ENCODE peak calls at places on chromosomes 16 and 17, in five cellular contexts. One of them, this sample, is unnamed.

GRCh38 chr16:66189951-66190350 is 176.5 kb upstream of the CDH5 start:
- DNase-seq in right lobe of liver: no peak
- DNase-seq in tibial nerve: no peak
- DNase-seq in uterus: no peak
- DNase-seq in HCT116: no peak
- DNase-seq in this sample: no peak

GRCh38 chr17:5526821-5527598 is 40.6 kb downstream of the MIS12 start:
- DNase-seq in right lobe of liver: no peak
- DNase-seq in tibial nerve: no peak
- DNase-seq in uterus: peak; percentile 74
- DNase-seq in HCT116: peak; percentile 75
- DNase-seq in this sample: peak; percentile 26

GRCh38 chr17:39281806-39282205 is 56.1 kb upstream of the STAC2 start:
- DNase-seq in right lobe of liver: no peak
- DNase-seq in tibial nerve: no peak
- DNase-seq in uterus: no peak
- DNase-seq in HCT116: no peak
- DNase-seq in this sample: no peak

GRCh38 chr17:48542114-48542955 is 2.6 kb downstream of the HOXB2 start:
- DNase-seq in right lobe of liver: no peak
- DNase-seq in tibial nerve: no peak
- DNase-seq in uterus: no peak
- DNase-seq in HCT116: no peak
- DNase-seq in this sample: no peak

GRCh38 chr16:74667215-74667765 is 613 bp upstream of the RFWD3 start:
- DNase-seq in right lobe of liver: no peak
- DNase-seq in tibial nerve: no peak
- DNase-seq in uterus: peak; percentile 24
- DNase-seq in HCT116: no peak
- DNase-seq in this sample: peak; percentile 19

GRCh38 chr16:68255712-68256111 is 8.6 kb upstream of the SLC7A6 start:
- DNase-seq in right lobe of liver: no peak
- DNase-seq in tibial nerve: no peak
- DNase-seq in uterus: no peak
- DNase-seq in HCT116: no peak
- DNase-seq in this sample: no peak

GRCh38 chr17:49473900-49474751 is 21.0 kb upstream of the NGFR start:
- DNase-seq in right lobe of liver: no peak
- DNase-seq in tibial nerve: no peak
- DNase-seq in uterus: no peak
- DNase-seq in HCT116: no peak
- DNase-seq in this sample: no peak

GRCh38 chr16:81786321-81786720 is 7.2 kb downstream of the PLCG2 start:
- DNase-seq in right lobe of liver: no peak
- DNase-seq in tibial nerve: no peak
- DNase-seq in uterus: no peak
- DNase-seq in HCT116: no peak
- DNase-seq in this sample: no peak

GRCh38 chr17:8606415-8606814 is 24.1 kb downstream of the MYH10 start:
- DNase-seq in right lobe of liver: no peak
- DNase-seq in tibial nerve: no peak
- DNase-seq in uterus: no peak
- DNase-seq in HCT116: no peak
- DNase-seq in this sample: no peak

GRCh38 chr16:49597796-49598195 is 224.2 kb downstream of the C16orf78 start:
- DNase-seq in right lobe of liver: no peak
- DNase-seq in tibial nerve: no peak
- DNase-seq in uterus: no peak
- DNase-seq in HCT116: no peak
- DNase-seq in this sample: no peak

GRCh38 chr16:88013766-88014165 is 62.5 kb downstream of the BANP start:
- DNase-seq in right lobe of liver: no peak
- DNase-seq in tibial nerve: no peak
- DNase-seq in uterus: no peak
- DNase-seq in HCT116: no peak
- DNase-seq in this sample: peak; percentile 77

GRCh38 chr16:3035289-3035971 is 1.3 kb downstream of the BICDL2 start:
- DNase-seq in right lobe of liver: no peak
- DNase-seq in tibial nerve: no peak
- DNase-seq in uterus: no peak
- DNase-seq in HCT116: no peak
- DNase-seq in this sample: no peak

GRCh38 chr17:75155191-75155601 is 884 bp upstream of the JPT1 start:
- DNase-seq in right lobe of liver: no peak
- DNase-seq in tibial nerve: no peak
- DNase-seq in uterus: no peak
- DNase-seq in HCT116: no peak
- DNase-seq in this sample: no peak

GRCh38 chr17:17033466-17033865 is 8.8 kb upstream of the MPRIP start:
- DNase-seq in right lobe of liver: no peak
- DNase-seq in tibial nerve: no peak
- DNase-seq in uterus: no peak
- DNase-seq in HCT116: no peak
- DNase-seq in this sample: no peak

GRCh38 chr17:44878627-44879221 is 20.5 kb downstream of the EFTUD2 start:
- DNase-seq in right lobe of liver: no peak
- DNase-seq in tibial nerve: peak; percentile 38
- DNase-seq in uterus: no peak
- DNase-seq in HCT116: peak; percentile 6
- DNase-seq in this sample: no peak

GRCh38 chr16:69049146-69049545 is 56.3 kb upstream of the HAS3 start:
- DNase-seq in right lobe of liver: no peak
- DNase-seq in tibial nerve: no peak
- DNase-seq in uterus: no peak
- DNase-seq in HCT116: no peak
- DNase-seq in this sample: no peak

GRCh38 chr17:72422505-72423285 is 301.9 kb downstream of the SOX9 start:
- DNase-seq in right lobe of liver: no peak
- DNase-seq in tibial nerve: no peak
- DNase-seq in uterus: no peak
- DNase-seq in HCT116: peak; percentile 95
- DNase-seq in this sample: peak; percentile 59

GRCh38 chr16:22297871-22298733 is 893 bp downstream of the POLR3E start:
- DNase-seq in right lobe of liver: no peak
- DNase-seq in tibial nerve: peak; percentile 62
- DNase-seq in uterus: peak; percentile 71
- DNase-seq in HCT116: peak; percentile 94
- DNase-seq in this sample: peak; percentile 64

GRCh38 chr16:14310519-14310991 is 239.4 kb downstream of the MRTFB start:
- DNase-seq in right lobe of liver: no peak
- DNase-seq in tibial nerve: no peak
- DNase-seq in uterus: no peak
- DNase-seq in HCT116: no peak
- DNase-seq in this sample: peak; percentile 44

GRCh38 chr17:63544467-63545301 is 5.6 kb upstream of the DCAF7 start:
- DNase-seq in right lobe of liver: peak; percentile 27
- DNase-seq in tibial nerve: no peak
- DNase-seq in uterus: no peak
- DNase-seq in HCT116: no peak
- DNase-seq in this sample: no peak

GRCh38 chr17:4492762-4493561 is 5.7 kb upstream of the SPNS2 start:
- DNase-seq in right lobe of liver: no peak
- DNase-seq in tibial nerve: peak; percentile 42
- DNase-seq in uterus: no peak
- DNase-seq in HCT116: no peak
- DNase-seq in this sample: peak; percentile 72
- H3K4me3 ChIP-seq in right lobe of liver: no peak overlapping the region
- H3K4me3 ChIP-seq in tibial nerve: no peak overlapping the region
- H3K4me3 ChIP-seq in uterus: no peak overlapping the region
- H3K4me3 ChIP-seq in HCT116: no peak overlapping the region
- H3K4me3 ChIP-seq in this sample: no peak overlapping the region

GRCh38 chr17:34126965-34127364 is 128.1 kb upstream of the CCL2 start:
- DNase-seq in right lobe of liver: no peak
- DNase-seq in tibial nerve: no peak
- DNase-seq in uterus: no peak
- DNase-seq in HCT116: no peak
- DNase-seq in this sample: no peak
- TF ChIP-seq POLR2A in right lobe of liver: no peak
- TF ChIP-seq POLR2A in tibial nerve: no peak
- TF ChIP-seq POLR2A in uterus: no peak
- TF ChIP-seq POLR2A in HCT116: no peak
- TF ChIP-seq POLR2A in this sample: no peak

GRCh38 chr17:15392326-15392739 is 50.9 kb upstream of the TEKT3 start:
- DNase-seq in right lobe of liver: no peak
- DNase-seq in tibial nerve: no peak
- DNase-seq in uterus: peak; percentile 31
- DNase-seq in HCT116: no peak
- DNase-seq in this sample: no peak

GRCh38 chr17:15398291-15398690 is 56.9 kb upstream of the TEKT3 start:
- DNase-seq in right lobe of liver: no peak
- DNase-seq in tibial nerve: no peak
- DNase-seq in uterus: no peak
- DNase-seq in HCT116: peak; percentile 18
- DNase-seq in this sample: no peak

GRCh38 chr17:15395091-15395490 is 53.7 kb upstream of the TEKT3 start:
- DNase-seq in right lobe of liver: no peak
- DNase-seq in tibial nerve: no peak
- DNase-seq in uterus: no peak
- DNase-seq in HCT116: no peak
- DNase-seq in this sample: no peak

GRCh38 chr17:15397605-15398004 is 56.2 kb upstream of the TEKT3 start:
- DNase-seq in right lobe of liver: no peak
- DNase-seq in tibial nerve: no peak
- DNase-seq in uterus: no peak
- DNase-seq in HCT116: no peak
- DNase-seq in this sample: no peak

DNA sequence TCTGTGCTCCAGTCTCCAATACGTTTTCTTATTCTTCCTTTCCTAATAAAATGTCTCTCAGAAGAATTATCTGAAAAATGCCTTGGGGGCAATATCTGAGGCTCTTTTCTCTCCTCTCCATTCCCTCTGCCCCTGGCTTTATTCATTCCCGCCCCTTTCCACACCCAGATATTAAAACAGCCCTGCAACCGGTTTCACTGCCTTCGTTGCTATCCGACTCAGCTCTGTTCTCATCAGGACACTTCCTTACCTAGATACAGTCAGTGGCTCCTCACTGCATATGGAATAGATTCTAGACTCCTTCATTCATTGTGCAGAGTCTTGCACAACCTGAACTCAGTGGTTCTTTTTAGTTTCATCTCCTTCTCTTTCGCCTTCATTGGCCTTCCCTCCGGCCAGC is 52.0 kb upstream of the TEKT3 start:
- DNase-seq in right lobe of liver: no peak
- DNase-seq in tibial nerve: no peak
- DNase-seq in uterus: no peak
- DNase-seq in HCT116: no peak
- DNase-seq in this sample: no peak
- H3K27ac ChIP-seq in right lobe of liver: no peak overlapping the region
- H3K27ac ChIP-seq in tibial nerve: no peak overlapping the region
- H3K27ac ChIP-seq in uterus: no peak overlapping the region
- H3K27ac ChIP-seq in HCT116: no peak overlapping the region
- H3K27ac ChIP-seq in this sample: peak overlapping the region; percentile 10

GRCh38 chr17:32319548-32319905 is 22.4 kb downstream of the C17orf75 start:
- DNase-seq in right lobe of liver: peak; percentile 83
- DNase-seq in tibial nerve: peak; percentile 79
- DNase-seq in uterus: peak; percentile 79
- DNase-seq in HCT116: peak; percentile 38
- DNase-seq in this sample: peak; percentile 83
- H3K4me3 ChIP-seq in right lobe of liver: no peak overlapping the region
- H3K4me3 ChIP-seq in tibial nerve: peak overlapping the region; percentile 6
- H3K4me3 ChIP-seq in uterus: no peak overlapping the region
- H3K4me3 ChIP-seq in HCT116: no peak overlapping the region
- H3K4me3 ChIP-seq in this sample: no peak overlapping the region

GRCh38 chr16:11251525-11252481 is 4.2 kb downstream of the SOCS1 start:
- DNase-seq in right lobe of liver: no peak
- DNase-seq in tibial nerve: no peak
- DNase-seq in uterus: no peak
- DNase-seq in HCT116: no peak
- DNase-seq in this sample: peak; percentile 41
- TF ChIP-seq POLR2A in right lobe of liver: no peak
- TF ChIP-seq POLR2A in tibial nerve: no peak
- TF ChIP-seq POLR2A in uterus: no peak
- TF ChIP-seq POLR2A in HCT116: no peak
- TF ChIP-seq POLR2A in this sample: no peak

This sample was measured in transverse colon.